ENCODE peak calls at places on chromosomes 3 and 15, in six cellular contexts. One of them, this sample, is unnamed.
A peak's percentile ranks its signal among the peaks of the same experiment; 100 is the strongest.

GRCh38 chr3:181720281-181720680 is 8.6 kb downstream of the SOX2 start:
- DNase-seq in stomach: peak; percentile 45
- DNase-seq in NAMALWA: no peak
- DNase-seq in HS-5: no peak
- DNase-seq in GM12878: no peak
- DNase-seq in stimulated activated CD8-positive, alpha-beta memory T cell treated with anti-CD3 and anti-CD28 coated beads, Interleukin-15, amount 100 ng/mL, for 24 hours: no peak
- DNase-seq in this sample: no peak

GRCh38 chr3:184029456-184029950 is 2.0 kb upstream of the HTR3D start:
- DNase-seq in stomach: no peak
- DNase-seq in NAMALWA: no peak
- DNase-seq in HS-5: no peak
- DNase-seq in GM12878: no peak
- DNase-seq in stimulated activated CD8-positive, alpha-beta memory T cell treated with anti-CD3 and anti-CD28 coated beads, Interleukin-15, amount 100 ng/mL, for 24 hours: no peak
- DNase-seq in this sample: no peak

GRCh38 chr3:190902292-190902691 is 39.8 kb upstream of the GMNC start:
- DNase-seq in stomach: no peak
- DNase-seq in NAMALWA: no peak
- DNase-seq in HS-5: peak; percentile 41
- DNase-seq in GM12878: no peak
- DNase-seq in stimulated activated CD8-positive, alpha-beta memory T cell treated with anti-CD3 and anti-CD28 coated beads, Interleukin-15, amount 100 ng/mL, for 24 hours: no peak
- DNase-seq in this sample: no peak

GRCh38 chr3:148847351-148847750 is 17.7 kb upstream of the CPA3 start:
- DNase-seq in stomach: no peak
- DNase-seq in NAMALWA: no peak
- DNase-seq in HS-5: no peak
- DNase-seq in GM12878: no peak
- DNase-seq in stimulated activated CD8-positive, alpha-beta memory T cell treated with anti-CD3 and anti-CD28 coated beads, Interleukin-15, amount 100 ng/mL, for 24 hours: no peak
- DNase-seq in this sample: no peak

GRCh38 chr3:100032262-100032661 is 82.0 kb downstream of the FILIP1L start:
- DNase-seq in stomach: no peak
- DNase-seq in NAMALWA: no peak
- DNase-seq in HS-5: peak; percentile 39
- DNase-seq in GM12878: no peak
- DNase-seq in stimulated activated CD8-positive, alpha-beta memory T cell treated with anti-CD3 and anti-CD28 coated beads, Interleukin-15, amount 100 ng/mL, for 24 hours: no peak
- DNase-seq in this sample: no peak

GRCh38 chr3:78754066-78754743 is 1013.6 kb downstream of the ROBO1 start:
- DNase-seq in stomach: no peak
- DNase-seq in NAMALWA: no peak
- DNase-seq in HS-5: no peak
- DNase-seq in GM12878: no peak
- DNase-seq in stimulated activated CD8-positive, alpha-beta memory T cell treated with anti-CD3 and anti-CD28 coated beads, Interleukin-15, amount 100 ng/mL, for 24 hours: no peak
- DNase-seq in this sample: no peak

GRCh38 chr3:8301977-8302589 is 199.5 kb upstream of the LMCD1 start:
- DNase-seq in stomach: no peak
- DNase-seq in NAMALWA: peak; percentile 70
- DNase-seq in HS-5: no peak
- DNase-seq in GM12878: no peak
- DNase-seq in stimulated activated CD8-positive, alpha-beta memory T cell treated with anti-CD3 and anti-CD28 coated beads, Interleukin-15, amount 100 ng/mL, for 24 hours: no peak
- DNase-seq in this sample: no peak

GRCh38 chr15:85314653-85315052 is 65.8 kb upstream of the AKAP13 start:
- DNase-seq in stomach: no peak
- DNase-seq in NAMALWA: no peak
- DNase-seq in HS-5: no peak
- DNase-seq in GM12878: no peak
- DNase-seq in stimulated activated CD8-positive, alpha-beta memory T cell treated with anti-CD3 and anti-CD28 coated beads, Interleukin-15, amount 100 ng/mL, for 24 hours: no peak
- DNase-seq in this sample: no peak

GRCh38 chr3:187798531-187799520 is 53.6 kb upstream of the BCL6 start:
- DNase-seq in stomach: no peak
- DNase-seq in NAMALWA: no peak
- DNase-seq in HS-5: no peak
- DNase-seq in GM12878: no peak
- DNase-seq in stimulated activated CD8-positive, alpha-beta memory T cell treated with anti-CD3 and anti-CD28 coated beads, Interleukin-15, amount 100 ng/mL, for 24 hours: no peak
- DNase-seq in this sample: no peak

GRCh38 chr15:80904941-80905532 is 84.6 kb downstream of the MESD start:
- DNase-seq in stomach: no peak
- DNase-seq in NAMALWA: no peak
- DNase-seq in HS-5: no peak
- DNase-seq in GM12878: no peak
- DNase-seq in stimulated activated CD8-positive, alpha-beta memory T cell treated with anti-CD3 and anti-CD28 coated beads, Interleukin-15, amount 100 ng/mL, for 24 hours: no peak
- DNase-seq in this sample: no peak

GRCh38 chr3:112774293-112774926 is 72.3 kb downstream of the CD200R1L start:
- DNase-seq in stomach: no peak
- DNase-seq in NAMALWA: no peak
- DNase-seq in HS-5: peak; percentile 60
- DNase-seq in GM12878: no peak
- DNase-seq in stimulated activated CD8-positive, alpha-beta memory T cell treated with anti-CD3 and anti-CD28 coated beads, Interleukin-15, amount 100 ng/mL, for 24 hours: no peak
- DNase-seq in this sample: no peak